ENCODE peak calls at places on chromosomes 4 and X, in four cellular contexts. B is HepG2, C is A549, W is GM12878. T is an unnamed sample.

GRCh38 chr4:169899295-169899694 is 126.9 kb downstream of the MFAP3L start:
- DNase-seq in C (no peak), W (no peak), B (no peak), T (no peak)

GRCh38 chr4:132445386-132445785 is 703.7 kb upstream of the PCDH10 start:
- DNase-seq in C (no peak), W (no peak), B (no peak), T (no peak)

GRCh38 chr4:10089346-10089745 is 27.3 kb downstream of the WDR1 start:
- DNase-seq in B (peak; percentile 7), W (no peak), C (peak; percentile 33), T (no peak)

GRCh38 chr4:88280228-88280795 is 4.0 kb downstream of the PPM1K start:
- DNase-seq in C (no peak), B (no peak), W (no peak), T (no peak)

GRCh38 chrX:36414056-36414455 is 494.5 kb downstream of the CFAP47 start:
- DNase-seq in B (no peak), C (no peak), W (no peak), T (no peak)

GRCh38 chrX:56308726-56309125 is 76.6 kb downstream of the KLF8 start:
- DNase-seq in B (no peak), C (no peak), W (no peak), T (no peak)

GRCh38 chr4:152545088-152545487 is 9.2 kb upstream of the FBXW7 start:
- DNase-seq in W (no peak), C (no peak), B (no peak), T (no peak)

GRCh38 chr4:37431417-37431743 is 186.8 kb downstream of the NWD2 start:
- DNase-seq in C (peak; percentile 14), B (peak; percentile 87), W (no peak), T (no peak)

GRCh38 chr4:6701371-6701770 is 7.7 kb downstream of the S100P start:
- DNase-seq in W (no peak), B (peak; percentile 46), C (peak; percentile 32), T (peak; percentile 38)

GRCh38 chrX:132119283-132119682 is 8.5 kb downstream of the FRMD7 start:
- DNase-seq in W (no peak), B (peak; percentile 0), C (no peak), T (no peak)

GRCh38 chrX:143437439-143437838 is 79.8 kb downstream of the SPANXN3 start:
- DNase-seq in W (no peak), C (peak; percentile 0), B (no peak), T (no peak)

GRCh38 chr4:152348670-152349069 is 187.2 kb downstream of the FBXW7 start:
- DNase-seq in C (no peak), B (no peak), W (no peak), T (no peak)

GRCh38 chrX:48540015-48540350 is 469 bp downstream of the TBC1D25 start:
- DNase-seq in W (no peak), C (no peak), B (peak; percentile 8), T (peak; percentile 73)

GRCh38 chrX:96705905-96706304 is 21.3 kb downstream of the DIAPH2 start:
- DNase-seq in W (no peak), B (no peak), C (no peak), T (no peak)

GRCh38 chrX:154082396-154083133 is 15.0 kb downstream of the MECP2 start:
- DNase-seq in W (no peak), C (peak; percentile 30), B (no peak), T (peak; percentile 4)

GRCh38 chrX:101383679-101384078 is 2.3 kb downstream of the BTK start:
- DNase-seq in B (no peak), W (peak; percentile 60), C (no peak), T (peak; percentile 49)

GRCh38 chrX:2370436-2370835 is 130.3 kb downstream of the DHRSX start:
- DNase-seq in W (no peak), B (no peak), C (no peak), T (no peak)

GRCh38 chr4:172489896-172490295 is 676.7 kb downstream of the GALNTL6 start:
- DNase-seq in C (no peak), B (no peak), W (no peak), T (no peak)

GRCh38 chrX:45771114-45771513 is 570.4 kb upstream of the DIPK2B start:
- DNase-seq in B (peak; percentile 51), C (peak; percentile 82), W (no peak), T (peak; percentile 6)

GRCh38 chr4:168859888-168860694 is 150.0 kb downstream of the CBR4 start:
- DNase-seq in C (no peak), B (no peak), W (peak; percentile 33), T (no peak)

GRCh38 chr4:43331226-43332078 is 438.9 kb downstream of the GRXCR1 start:
- DNase-seq in C (no peak), B (no peak), W (no peak), T (no peak)

GRCh38 chrX:34659575-34659974 is 2.5 kb upstream of the TMEM47 start:
- DNase-seq in W (no peak), B (no peak), C (no peak), T (no peak)

GRCh38 chr4:110510955-110511544 is 35.1 kb downstream of the ENPEP start:
- DNase-seq in W (no peak), B (peak; percentile 39), C (peak; percentile 49), T (peak; percentile 59)

GRCh38 chr4:96183630-96184029 is 343.7 kb downstream of the PDHA2 start:
- DNase-seq in W (no peak), B (peak; percentile 2), C (no peak), T (no peak)

GRCh38 chrX:125436855-125437254 is 117.2 kb downstream of the TEX13C start:
- DNase-seq in W (no peak), C (peak; percentile 20), B (no peak), T (peak; percentile 8)

GRCh38 chr4:10461091-10461849 is 4.0 kb upstream of the ZNF518B start:
- DNase-seq in C (peak; percentile 34), W (peak; percentile 31), B (no peak), T (peak; percentile 83)

GRCh38 chr4:54719378-54719777 is 61.6 kb downstream of the KIT start:
- DNase-seq in C (no peak), B (no peak), W (no peak), T (no peak)

GRCh38 chrX:134174859-134175258 is 62.1 kb upstream of the CCDC160 start:
- DNase-seq in C (no peak), W (no peak), B (no peak), T (no peak)

GRCh38 chr4:81062001-81062400 is 31.5 kb downstream of the BMP3 start:
- DNase-seq in B (no peak), W (no peak), C (no peak), T (no peak)

GRCh38 chr4:175790067-175790466 is 22.0 kb downstream of the GPM6A start:
- DNase-seq in C (no peak), B (no peak), W (no peak), T (no peak)

GRCh38 chr4:142406917-142407501 is 439.1 kb downstream of the INPP4B start:
- DNase-seq in W (no peak), C (no peak), B (no peak), T (no peak)

GRCh38 chrX:17882680-17883079 is 21.6 kb upstream of the RAI2 start:
- DNase-seq in C (no peak), W (no peak), B (no peak), T (no peak)

GRCh38 chrX:107447642-107448041 is 1.8 kb upstream of the FRMPD3 start:
- DNase-seq in W (no peak), C (no peak), B (no peak), T (no peak)

GRCh38 chrX:107449490-107450175 is at the start of gene FRMPD3:
- DNase-seq in B (no peak), C (no peak), W (no peak), T (no peak)

GRCh38 chrX:107450823-107451509 is 1.5 kb downstream of the FRMPD3 start:
- DNase-seq in B (no peak), C (peak; percentile 16), W (no peak), T (peak; percentile 32)

GRCh38 chrX:107451754-107452153 is 2.3 kb downstream of the FRMPD3 start:
- DNase-seq in B (no peak), W (no peak), C (no peak), T (no peak)

GRCh38 chrX:107448625-107449468 is 605 bp upstream of the FRMPD3 start:
- DNase-seq in B (no peak), W (no peak), C (peak; percentile 13), T (no peak)
- H3K4me3 ChIP-seq in B (no peak overlapping the region), W (no peak overlapping the region), C (peak overlapping the region; percentile 54), T (no peak overlapping the region)

GRCh38 chrX:952816-953215 is 259.6 kb downstream of the CRLF2 start:
- DNase-seq in W (no peak), C (no peak), B (no peak), T (no peak)
- TF ChIP-seq POLR2AphosphoS2 in W (no peak), C (no peak), B (no peak), T (no peak)

GRCh38 chr4:85825937-85826678 is 351.2 kb downstream of the ARHGAP24 start:
- DNase-seq in W (no peak), C (peak; percentile 61), B (peak; percentile 35), T (no peak)
- H3K4me3 ChIP-seq in W (no peak overlapping the region), C (no peak overlapping the region), B (no peak overlapping the region), T (no peak overlapping the region)

GRCh38 chr4:16865209-16865896 is 33.1 kb downstream of the LDB2 start:
- DNase-seq in W (no peak), C (no peak), B (no peak), T (no peak)

GRCh38 chr4:16865897-16866283 is 32.6 kb downstream of the LDB2 start:
- DNase-seq in W (no peak), C (no peak), B (no peak), T (no peak)

GRCh38 chr4:16864199-16864598 is 34.2 kb downstream of the LDB2 start:
- DNase-seq in C (no peak), W (no peak), B (no peak), T (no peak)

GRCh38 chr4:16860506-16860905 is 37.9 kb downstream of the LDB2 start:
- DNase-seq in W (no peak), B (no peak), C (no peak), T (no peak)

DNA sequence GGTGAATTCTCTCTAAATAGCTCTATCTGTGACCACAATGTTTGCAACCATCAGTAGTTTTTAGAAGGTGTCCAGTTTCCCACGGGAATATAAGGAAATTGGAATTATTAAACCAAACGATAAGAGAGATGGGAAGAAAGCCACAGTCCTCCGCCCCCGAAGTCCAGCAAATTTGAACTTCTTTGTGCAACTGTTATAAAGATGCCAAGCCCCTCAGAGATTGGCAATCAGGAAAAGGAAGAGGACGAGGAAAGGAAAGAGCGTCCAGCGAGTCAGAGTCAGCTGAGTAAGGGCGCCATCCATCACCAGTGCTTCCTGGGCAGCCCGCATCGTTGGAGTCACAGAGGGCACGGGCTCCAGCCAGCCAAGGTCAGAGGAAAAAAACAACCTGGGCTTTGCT is 35.8 kb downstream of the LDB2 start:
- DNase-seq in W (no peak), C (no peak), B (no peak), T (no peak)
- TF ChIP-seq POLR2AphosphoS2 in W (no peak), C (no peak), B (no peak), T (no peak)

GRCh38 chr4:35986537-35986936 is 257.8 kb downstream of the ARAP2 start:
- DNase-seq in C (no peak), B (no peak), W (no peak), T (no peak)

GRCh38 chr4:35982318-35982717 is 262.0 kb downstream of the ARAP2 start:
- DNase-seq in C (no peak), B (no peak), W (no peak), T (no peak)
- H3K4me3 ChIP-seq in C (no peak overlapping the region), B (no peak overlapping the region), W (no peak overlapping the region), T (no peak overlapping the region)

GRCh38 chr4:1216869-1217294 is 32.0 kb downstream of the CTBP1 start:
- DNase-seq in W (no peak), C (no peak), B (no peak), T (no peak)
- TF ChIP-seq POLR2AphosphoS2 in W (no peak), C (no peak), B (no peak), T (no peak)